ENCODE peak calls at places on chromosome 16, in eight cellular contexts. One of them, this sample, is unnamed.

GRCh38 chr16:83714286-83714685 is 93.5 kb upstream of the HSBP1 start:
- DNase-seq in astrocyte of the spinal cord: no peak
- DNase-seq in T-helper 9 cell: no peak
- DNase-seq in H9: no peak
- DNase-seq in activated T-helper 1 cell treated with anti-CD3 and anti-CD28 coated beads, Interleukin-2, amount 50 U/mL, for 16 hours: no peak
- DNase-seq in tibial artery: no peak
- DNase-seq in CD4-positive, CD25-positive, alpha-beta regulatory T cell: no peak
- DNase-seq in transverse colon: no peak
- DNase-seq in this sample: no peak

GRCh38 chr16:75121949-75122568 is 5.5 kb upstream of the LDHD start:
- DNase-seq in astrocyte of the spinal cord: no peak
- DNase-seq in T-helper 9 cell: no peak
- DNase-seq in H9: peak; percentile 44
- DNase-seq in activated T-helper 1 cell treated with anti-CD3 and anti-CD28 coated beads, Interleukin-2, amount 50 U/mL, for 16 hours: no peak
- DNase-seq in tibial artery: no peak
- DNase-seq in CD4-positive, CD25-positive, alpha-beta regulatory T cell: no peak
- DNase-seq in transverse colon: no peak
- DNase-seq in this sample: no peak

GRCh38 chr16:55189975-55190636 is 133.9 kb upstream of the IRX6 start:
- DNase-seq in astrocyte of the spinal cord: no peak
- DNase-seq in T-helper 9 cell: no peak
- DNase-seq in H9: no peak
- DNase-seq in activated T-helper 1 cell treated with anti-CD3 and anti-CD28 coated beads, Interleukin-2, amount 50 U/mL, for 16 hours: no peak
- DNase-seq in tibial artery: no peak
- DNase-seq in CD4-positive, CD25-positive, alpha-beta regulatory T cell: no peak
- DNase-seq in transverse colon: no peak
- DNase-seq in this sample: no peak

GRCh38 chr16:12458591-12459400 is 344.9 kb downstream of the CPPED1 start:
- DNase-seq in astrocyte of the spinal cord: no peak
- DNase-seq in T-helper 9 cell: no peak
- DNase-seq in H9: no peak
- DNase-seq in activated T-helper 1 cell treated with anti-CD3 and anti-CD28 coated beads, Interleukin-2, amount 50 U/mL, for 16 hours: no peak
- DNase-seq in tibial artery: no peak
- DNase-seq in CD4-positive, CD25-positive, alpha-beta regulatory T cell: peak; percentile 11
- DNase-seq in transverse colon: peak; percentile 16
- DNase-seq in this sample: no peak

GRCh38 chr16:11249233-11250061 is 6.6 kb downstream of the SOCS1 start:
- DNase-seq in astrocyte of the spinal cord: no peak
- DNase-seq in T-helper 9 cell: no peak
- DNase-seq in H9: no peak
- DNase-seq in activated T-helper 1 cell treated with anti-CD3 and anti-CD28 coated beads, Interleukin-2, amount 50 U/mL, for 16 hours: no peak
- DNase-seq in tibial artery: no peak
- DNase-seq in CD4-positive, CD25-positive, alpha-beta regulatory T cell: no peak
- DNase-seq in transverse colon: no peak
- DNase-seq in this sample: peak; percentile 92

GRCh38 chr16:53061701-53062159 is 6.9 kb downstream of the CHD9 start:
- DNase-seq in astrocyte of the spinal cord: no peak
- DNase-seq in T-helper 9 cell: no peak
- DNase-seq in H9: no peak
- DNase-seq in activated T-helper 1 cell treated with anti-CD3 and anti-CD28 coated beads, Interleukin-2, amount 50 U/mL, for 16 hours: no peak
- DNase-seq in tibial artery: peak; percentile 48
- DNase-seq in CD4-positive, CD25-positive, alpha-beta regulatory T cell: no peak
- DNase-seq in transverse colon: peak; percentile 84
- DNase-seq in this sample: peak; percentile 92

GRCh38 chr16:73794936-73795335 is 501.7 kb upstream of the PSMD7 start:
- DNase-seq in astrocyte of the spinal cord: no peak
- DNase-seq in T-helper 9 cell: no peak
- DNase-seq in H9: no peak
- DNase-seq in activated T-helper 1 cell treated with anti-CD3 and anti-CD28 coated beads, Interleukin-2, amount 50 U/mL, for 16 hours: no peak
- DNase-seq in tibial artery: peak; percentile 66
- DNase-seq in CD4-positive, CD25-positive, alpha-beta regulatory T cell: no peak
- DNase-seq in transverse colon: no peak
- DNase-seq in this sample: no peak

GRCh38 chr16:63578791-63579190 is 1542.6 kb upstream of the CDH8 start:
- DNase-seq in astrocyte of the spinal cord: no peak
- DNase-seq in T-helper 9 cell: no peak
- DNase-seq in H9: no peak
- DNase-seq in activated T-helper 1 cell treated with anti-CD3 and anti-CD28 coated beads, Interleukin-2, amount 50 U/mL, for 16 hours: no peak
- DNase-seq in tibial artery: no peak
- DNase-seq in CD4-positive, CD25-positive, alpha-beta regulatory T cell: no peak
- DNase-seq in transverse colon: no peak
- DNase-seq in this sample: no peak

GRCh38 chr16:88926374-88926990 is 50.5 kb downstream of the CBFA2T3 start:
- DNase-seq in astrocyte of the spinal cord: no peak
- DNase-seq in T-helper 9 cell: no peak
- DNase-seq in H9: no peak
- DNase-seq in activated T-helper 1 cell treated with anti-CD3 and anti-CD28 coated beads, Interleukin-2, amount 50 U/mL, for 16 hours: no peak
- DNase-seq in tibial artery: no peak
- DNase-seq in CD4-positive, CD25-positive, alpha-beta regulatory T cell: no peak
- DNase-seq in transverse colon: no peak
- DNase-seq in this sample: no peak

GRCh38 chr16:35598696-35599332 is 2139.4 kb downstream of the TP53TG3F start:
- DNase-seq in astrocyte of the spinal cord: no peak
- DNase-seq in T-helper 9 cell: no peak
- DNase-seq in H9: no peak
- DNase-seq in activated T-helper 1 cell treated with anti-CD3 and anti-CD28 coated beads, Interleukin-2, amount 50 U/mL, for 16 hours: no peak
- DNase-seq in tibial artery: no peak
- DNase-seq in CD4-positive, CD25-positive, alpha-beta regulatory T cell: no peak
- DNase-seq in transverse colon: no peak
- DNase-seq in this sample: peak; percentile 12

GRCh38 chr16:23225634-23226033 is 43.1 kb downstream of the SCNN1G start:
- DNase-seq in astrocyte of the spinal cord: no peak
- DNase-seq in T-helper 9 cell: no peak
- DNase-seq in H9: no peak
- DNase-seq in activated T-helper 1 cell treated with anti-CD3 and anti-CD28 coated beads, Interleukin-2, amount 50 U/mL, for 16 hours: no peak
- DNase-seq in tibial artery: no peak
- DNase-seq in CD4-positive, CD25-positive, alpha-beta regulatory T cell: no peak
- DNase-seq in transverse colon: no peak
- DNase-seq in this sample: no peak

GRCh38 chr16:81408409-81408950 is 36.1 kb upstream of the CMIP start:
- DNase-seq in astrocyte of the spinal cord: no peak
- DNase-seq in T-helper 9 cell: no peak
- DNase-seq in H9: no peak
- DNase-seq in activated T-helper 1 cell treated with anti-CD3 and anti-CD28 coated beads, Interleukin-2, amount 50 U/mL, for 16 hours: no peak
- DNase-seq in tibial artery: no peak
- DNase-seq in CD4-positive, CD25-positive, alpha-beta regulatory T cell: no peak
- DNase-seq in transverse colon: no peak
- DNase-seq in this sample: no peak

GRCh38 chr16:87384162-87384999 is 805 bp upstream of the FBXO31 start:
- DNase-seq in astrocyte of the spinal cord: no peak
- DNase-seq in T-helper 9 cell: no peak
- DNase-seq in H9: peak; percentile 73
- DNase-seq in activated T-helper 1 cell treated with anti-CD3 and anti-CD28 coated beads, Interleukin-2, amount 50 U/mL, for 16 hours: peak; percentile 37
- DNase-seq in tibial artery: peak; percentile 40
- DNase-seq in CD4-positive, CD25-positive, alpha-beta regulatory T cell: no peak
- DNase-seq in transverse colon: peak; percentile 65
- DNase-seq in this sample: no peak

GRCh38 chr16:57537596-57538234 is 1.3 kb upstream of the CCDC102A start:
- DNase-seq in astrocyte of the spinal cord: no peak
- DNase-seq in T-helper 9 cell: no peak
- DNase-seq in H9: peak; percentile 21
- DNase-seq in activated T-helper 1 cell treated with anti-CD3 and anti-CD28 coated beads, Interleukin-2, amount 50 U/mL, for 16 hours: no peak
- DNase-seq in tibial artery: no peak
- DNase-seq in CD4-positive, CD25-positive, alpha-beta regulatory T cell: no peak
- DNase-seq in transverse colon: no peak
- DNase-seq in this sample: peak; percentile 75

GRCh38 chr16:22194707-22195444 is 11.2 kb upstream of the EEF2K start:
- DNase-seq in astrocyte of the spinal cord: no peak
- DNase-seq in T-helper 9 cell: no peak
- DNase-seq in H9: no peak
- DNase-seq in activated T-helper 1 cell treated with anti-CD3 and anti-CD28 coated beads, Interleukin-2, amount 50 U/mL, for 16 hours: no peak
- DNase-seq in tibial artery: no peak
- DNase-seq in CD4-positive, CD25-positive, alpha-beta regulatory T cell: peak; percentile 30
- DNase-seq in transverse colon: no peak
- DNase-seq in this sample: peak; percentile 73

GRCh38 chr16:75087040-75087979 is 29.3 kb downstream of the LDHD start:
- DNase-seq in astrocyte of the spinal cord: peak; percentile 46
- DNase-seq in T-helper 9 cell: no peak
- DNase-seq in H9: no peak
- DNase-seq in activated T-helper 1 cell treated with anti-CD3 and anti-CD28 coated beads, Interleukin-2, amount 50 U/mL, for 16 hours: no peak
- DNase-seq in tibial artery: no peak
- DNase-seq in CD4-positive, CD25-positive, alpha-beta regulatory T cell: no peak
- DNase-seq in transverse colon: peak; percentile 63
- DNase-seq in this sample: peak; percentile 18

GRCh38 chr16:2468142-2468724 is 2.9 kb upstream of the NTN3 start:
- DNase-seq in astrocyte of the spinal cord: no peak
- DNase-seq in T-helper 9 cell: no peak
- DNase-seq in H9: no peak
- DNase-seq in activated T-helper 1 cell treated with anti-CD3 and anti-CD28 coated beads, Interleukin-2, amount 50 U/mL, for 16 hours: no peak
- DNase-seq in tibial artery: no peak
- DNase-seq in CD4-positive, CD25-positive, alpha-beta regulatory T cell: no peak
- DNase-seq in transverse colon: no peak
- DNase-seq in this sample: peak; percentile 57

GRCh38 chr16:8798174-8798527 is 512 bp downstream of the PMM2 start:
- DNase-seq in astrocyte of the spinal cord: peak; percentile 3
- DNase-seq in T-helper 9 cell: no peak
- DNase-seq in H9: no peak
- DNase-seq in activated T-helper 1 cell treated with anti-CD3 and anti-CD28 coated beads, Interleukin-2, amount 50 U/mL, for 16 hours: no peak
- DNase-seq in tibial artery: no peak
- DNase-seq in CD4-positive, CD25-positive, alpha-beta regulatory T cell: no peak
- DNase-seq in transverse colon: no peak
- DNase-seq in this sample: peak; percentile 31

GRCh38 chr16:77584205-77584859 is 138.0 kb upstream of the NUDT7 start:
- DNase-seq in astrocyte of the spinal cord: peak; percentile 83
- DNase-seq in T-helper 9 cell: peak; percentile 13
- DNase-seq in H9: peak; percentile 42
- DNase-seq in activated T-helper 1 cell treated with anti-CD3 and anti-CD28 coated beads, Interleukin-2, amount 50 U/mL, for 16 hours: no peak
- DNase-seq in tibial artery: peak; percentile 33
- DNase-seq in CD4-positive, CD25-positive, alpha-beta regulatory T cell: peak; percentile 1
- DNase-seq in transverse colon: peak; percentile 26
- DNase-seq in this sample: peak; percentile 53

GRCh38 chr16:22092143-22092933 is at the start of gene VWA3A:
- DNase-seq in astrocyte of the spinal cord: peak; percentile 72
- DNase-seq in T-helper 9 cell: no peak
- DNase-seq in H9: peak; percentile 73
- DNase-seq in activated T-helper 1 cell treated with anti-CD3 and anti-CD28 coated beads, Interleukin-2, amount 50 U/mL, for 16 hours: no peak
- DNase-seq in tibial artery: no peak
- DNase-seq in CD4-positive, CD25-positive, alpha-beta regulatory T cell: no peak
- DNase-seq in transverse colon: no peak
- DNase-seq in this sample: no peak

GRCh38 chr16:66662445-66663194 is 33.9 kb downstream of the CMTM4 start:
- DNase-seq in astrocyte of the spinal cord: peak; percentile 51
- DNase-seq in T-helper 9 cell: no peak
- DNase-seq in H9: no peak
- DNase-seq in activated T-helper 1 cell treated with anti-CD3 and anti-CD28 coated beads, Interleukin-2, amount 50 U/mL, for 16 hours: no peak
- DNase-seq in tibial artery: no peak
- DNase-seq in CD4-positive, CD25-positive, alpha-beta regulatory T cell: no peak
- DNase-seq in transverse colon: no peak
- DNase-seq in this sample: peak; percentile 24

GRCh38 chr16:20260215-20261009 is 66.9 kb downstream of the GP2 start:
- DNase-seq in astrocyte of the spinal cord: no peak
- DNase-seq in T-helper 9 cell: no peak
- DNase-seq in H9: no peak
- DNase-seq in activated T-helper 1 cell treated with anti-CD3 and anti-CD28 coated beads, Interleukin-2, amount 50 U/mL, for 16 hours: no peak
- DNase-seq in tibial artery: no peak
- DNase-seq in CD4-positive, CD25-positive, alpha-beta regulatory T cell: no peak
- DNase-seq in transverse colon: no peak
- DNase-seq in this sample: peak; percentile 24

GRCh38 chr16:57533618-57534336 is 2.6 kb downstream of the CCDC102A start:
- DNase-seq in astrocyte of the spinal cord: no peak
- DNase-seq in T-helper 9 cell: peak; percentile 37
- DNase-seq in H9: peak; percentile 25
- DNase-seq in activated T-helper 1 cell treated with anti-CD3 and anti-CD28 coated beads, Interleukin-2, amount 50 U/mL, for 16 hours: no peak
- DNase-seq in tibial artery: no peak
- DNase-seq in CD4-positive, CD25-positive, alpha-beta regulatory T cell: peak; percentile 38
- DNase-seq in transverse colon: no peak
- DNase-seq in this sample: no peak

GRCh38 chr16:27195941-27196595 is 7.3 kb upstream of the KDM8 start:
- DNase-seq in astrocyte of the spinal cord: no peak
- DNase-seq in T-helper 9 cell: peak; percentile 32
- DNase-seq in H9: no peak
- DNase-seq in activated T-helper 1 cell treated with anti-CD3 and anti-CD28 coated beads, Interleukin-2, amount 50 U/mL, for 16 hours: peak; percentile 9
- DNase-seq in tibial artery: no peak
- DNase-seq in CD4-positive, CD25-positive, alpha-beta regulatory T cell: peak; percentile 47
- DNase-seq in transverse colon: no peak
- DNase-seq in this sample: no peak

GRCh38 chr16:65672960-65673359 is 551.1 kb upstream of the CDH11 start:
- DNase-seq in astrocyte of the spinal cord: no peak
- DNase-seq in T-helper 9 cell: no peak
- DNase-seq in H9: no peak
- DNase-seq in activated T-helper 1 cell treated with anti-CD3 and anti-CD28 coated beads, Interleukin-2, amount 50 U/mL, for 16 hours: no peak
- DNase-seq in tibial artery: no peak
- DNase-seq in CD4-positive, CD25-positive, alpha-beta regulatory T cell: no peak
- DNase-seq in transverse colon: no peak
- DNase-seq in this sample: no peak

GRCh38 chr16:84683691-84684591 is 15.9 kb upstream of the USP10 start:
- DNase-seq in astrocyte of the spinal cord: no peak
- DNase-seq in T-helper 9 cell: no peak
- DNase-seq in H9: peak; percentile 75
- DNase-seq in activated T-helper 1 cell treated with anti-CD3 and anti-CD28 coated beads, Interleukin-2, amount 50 U/mL, for 16 hours: no peak
- DNase-seq in tibial artery: no peak
- DNase-seq in CD4-positive, CD25-positive, alpha-beta regulatory T cell: no peak
- DNase-seq in transverse colon: no peak
- DNase-seq in this sample: no peak

GRCh38 chr16:50494501-50495491 is 53.4 kb upstream of the NKD1 start:
- DNase-seq in astrocyte of the spinal cord: no peak
- DNase-seq in T-helper 9 cell: no peak
- DNase-seq in H9: no peak
- DNase-seq in activated T-helper 1 cell treated with anti-CD3 and anti-CD28 coated beads, Interleukin-2, amount 50 U/mL, for 16 hours: no peak
- DNase-seq in tibial artery: no peak
- DNase-seq in CD4-positive, CD25-positive, alpha-beta regulatory T cell: no peak
- DNase-seq in transverse colon: no peak
- DNase-seq in this sample: no peak

GRCh38 chr16:9763505-9763904 is 418.7 kb downstream of the GRIN2A start:
- DNase-seq in astrocyte of the spinal cord: no peak
- DNase-seq in T-helper 9 cell: no peak
- DNase-seq in H9: no peak
- DNase-seq in activated T-helper 1 cell treated with anti-CD3 and anti-CD28 coated beads, Interleukin-2, amount 50 U/mL, for 16 hours: no peak
- DNase-seq in tibial artery: no peak
- DNase-seq in CD4-positive, CD25-positive, alpha-beta regulatory T cell: no peak
- DNase-seq in transverse colon: no peak
- DNase-seq in this sample: no peak

GRCh38 chr16:85473326-85473725 is 139.8 kb upstream of the GSE1 start:
- DNase-seq in astrocyte of the spinal cord: no peak
- DNase-seq in T-helper 9 cell: no peak
- DNase-seq in H9: no peak
- DNase-seq in activated T-helper 1 cell treated with anti-CD3 and anti-CD28 coated beads, Interleukin-2, amount 50 U/mL, for 16 hours: no peak
- DNase-seq in tibial artery: no peak
- DNase-seq in CD4-positive, CD25-positive, alpha-beta regulatory T cell: no peak
- DNase-seq in transverse colon: no peak
- DNase-seq in this sample: no peak

GRCh38 chr16:88387941-88388627 is 5.3 kb downstream of the ZNF469 start:
- DNase-seq in astrocyte of the spinal cord: peak; percentile 44
- DNase-seq in T-helper 9 cell: no peak
- DNase-seq in H9: no peak
- DNase-seq in activated T-helper 1 cell treated with anti-CD3 and anti-CD28 coated beads, Interleukin-2, amount 50 U/mL, for 16 hours: no peak
- DNase-seq in tibial artery: no peak
- DNase-seq in CD4-positive, CD25-positive, alpha-beta regulatory T cell: no peak
- DNase-seq in transverse colon: peak; percentile 82
- DNase-seq in this sample: no peak

GRCh38 chr16:55000595-55000994 is 69.9 kb downstream of the IRX5 start:
- DNase-seq in astrocyte of the spinal cord: peak; percentile 66
- DNase-seq in T-helper 9 cell: no peak
- DNase-seq in H9: no peak
- DNase-seq in activated T-helper 1 cell treated with anti-CD3 and anti-CD28 coated beads, Interleukin-2, amount 50 U/mL, for 16 hours: no peak
- DNase-seq in tibial artery: no peak
- DNase-seq in CD4-positive, CD25-positive, alpha-beta regulatory T cell: no peak
- DNase-seq in transverse colon: no peak
- DNase-seq in this sample: no peak

GRCh38 chr16:85447657-85448313 is 165.3 kb upstream of the GSE1 start:
- DNase-seq in astrocyte of the spinal cord: no peak
- DNase-seq in T-helper 9 cell: no peak
- DNase-seq in H9: no peak
- DNase-seq in activated T-helper 1 cell treated with anti-CD3 and anti-CD28 coated beads, Interleukin-2, amount 50 U/mL, for 16 hours: no peak
- DNase-seq in tibial artery: no peak
- DNase-seq in CD4-positive, CD25-positive, alpha-beta regulatory T cell: no peak
- DNase-seq in transverse colon: no peak
- DNase-seq in this sample: no peak

GRCh38 chr16:78256686-78257375 is 157.4 kb downstream of the WWOX start:
- DNase-seq in astrocyte of the spinal cord: no peak
- DNase-seq in T-helper 9 cell: no peak
- DNase-seq in H9: no peak
- DNase-seq in activated T-helper 1 cell treated with anti-CD3 and anti-CD28 coated beads, Interleukin-2, amount 50 U/mL, for 16 hours: no peak
- DNase-seq in tibial artery: no peak
- DNase-seq in CD4-positive, CD25-positive, alpha-beta regulatory T cell: no peak
- DNase-seq in transverse colon: no peak
- DNase-seq in this sample: no peak